ENCODE peak calls at places on chromosomes 4 and X, in nine cellular contexts. One of them, this sample, is unnamed.

GRCh38 chr4:113882668-113883067 is 96.8 kb downstream of the ARSJ start:
- DNase-seq in coronary artery: no peak
- DNase-seq in H54: no peak
- DNase-seq in kidney tubule cell: no peak
- DNase-seq in stimulated activated CD8-positive, alpha-beta memory T cell treated with anti-CD3 and anti-CD28 coated beads, Interleukin-4, amount 100 ng/mL, for 48 hours: no peak
- DNase-seq in head of caudate nucleus: no peak
- DNase-seq in C1 segment of cervical spinal cord: no peak
- DNase-seq in AG20443: no peak
- DNase-seq in activated T-cell treated with anti-CD3 and anti-CD28 coated beads, Interleukin-2, amount 50 U/mL, for 72 hours: no peak
- DNase-seq in this sample: no peak

GRCh38 chr4:17561195-17561909 is 15.6 kb upstream of the LAP3 start:
- DNase-seq in coronary artery: peak
- DNase-seq in H54: no peak
- DNase-seq in kidney tubule cell: peak
- DNase-seq in stimulated activated CD8-positive, alpha-beta memory T cell treated with anti-CD3 and anti-CD28 coated beads, Interleukin-4, amount 100 ng/mL, for 48 hours: no peak
- DNase-seq in head of caudate nucleus: no peak
- DNase-seq in C1 segment of cervical spinal cord: no peak
- DNase-seq in AG20443: peak
- DNase-seq in activated T-cell treated with anti-CD3 and anti-CD28 coated beads, Interleukin-2, amount 50 U/mL, for 72 hours: no peak
- DNase-seq in this sample: no peak

GRCh38 chr4:5224340-5224739 is 173.1 kb downstream of the STK32B start:
- DNase-seq in coronary artery: no peak
- DNase-seq in H54: no peak
- DNase-seq in kidney tubule cell: peak
- DNase-seq in stimulated activated CD8-positive, alpha-beta memory T cell treated with anti-CD3 and anti-CD28 coated beads, Interleukin-4, amount 100 ng/mL, for 48 hours: no peak
- DNase-seq in head of caudate nucleus: no peak
- DNase-seq in C1 segment of cervical spinal cord: no peak
- DNase-seq in AG20443: no peak
- DNase-seq in activated T-cell treated with anti-CD3 and anti-CD28 coated beads, Interleukin-2, amount 50 U/mL, for 72 hours: no peak
- DNase-seq in this sample: no peak

GRCh38 chr4:55435136-55435535 is 39.4 kb downstream of the TMEM165 start:
- DNase-seq in coronary artery: no peak
- DNase-seq in H54: no peak
- DNase-seq in kidney tubule cell: peak
- DNase-seq in stimulated activated CD8-positive, alpha-beta memory T cell treated with anti-CD3 and anti-CD28 coated beads, Interleukin-4, amount 100 ng/mL, for 48 hours: peak
- DNase-seq in head of caudate nucleus: no peak
- DNase-seq in C1 segment of cervical spinal cord: no peak
- DNase-seq in AG20443: peak
- DNase-seq in activated T-cell treated with anti-CD3 and anti-CD28 coated beads, Interleukin-2, amount 50 U/mL, for 72 hours: peak
- DNase-seq in this sample: no peak

GRCh38 chr4:2125831-2126230 is 66.7 kb downstream of the NAT8L start:
- DNase-seq in coronary artery: no peak
- DNase-seq in H54: no peak
- DNase-seq in kidney tubule cell: no peak
- DNase-seq in stimulated activated CD8-positive, alpha-beta memory T cell treated with anti-CD3 and anti-CD28 coated beads, Interleukin-4, amount 100 ng/mL, for 48 hours: no peak
- DNase-seq in head of caudate nucleus: no peak
- DNase-seq in C1 segment of cervical spinal cord: no peak
- DNase-seq in AG20443: no peak
- DNase-seq in activated T-cell treated with anti-CD3 and anti-CD28 coated beads, Interleukin-2, amount 50 U/mL, for 72 hours: no peak
- DNase-seq in this sample: no peak

GRCh38 chr4:53315300-53315699 is 50.6 kb downstream of the SCFD2 start:
- DNase-seq in coronary artery: no peak
- DNase-seq in H54: no peak
- DNase-seq in kidney tubule cell: no peak
- DNase-seq in stimulated activated CD8-positive, alpha-beta memory T cell treated with anti-CD3 and anti-CD28 coated beads, Interleukin-4, amount 100 ng/mL, for 48 hours: no peak
- DNase-seq in head of caudate nucleus: no peak
- DNase-seq in C1 segment of cervical spinal cord: no peak
- DNase-seq in AG20443: no peak
- DNase-seq in activated T-cell treated with anti-CD3 and anti-CD28 coated beads, Interleukin-2, amount 50 U/mL, for 72 hours: no peak
- DNase-seq in this sample: no peak

GRCh38 chrX:72394518-72395163 is 88.9 kb upstream of the CITED1 start:
- DNase-seq in coronary artery: peak
- DNase-seq in H54: no peak
- DNase-seq in kidney tubule cell: no peak
- DNase-seq in stimulated activated CD8-positive, alpha-beta memory T cell treated with anti-CD3 and anti-CD28 coated beads, Interleukin-4, amount 100 ng/mL, for 48 hours: no peak
- DNase-seq in head of caudate nucleus: peak
- DNase-seq in C1 segment of cervical spinal cord: no peak
- DNase-seq in AG20443: peak
- DNase-seq in activated T-cell treated with anti-CD3 and anti-CD28 coated beads, Interleukin-2, amount 50 U/mL, for 72 hours: no peak
- DNase-seq in this sample: no peak

GRCh38 chr4:157128395-157128794 is 52.4 kb downstream of the GLRB start:
- DNase-seq in coronary artery: no peak
- DNase-seq in H54: no peak
- DNase-seq in kidney tubule cell: peak
- DNase-seq in stimulated activated CD8-positive, alpha-beta memory T cell treated with anti-CD3 and anti-CD28 coated beads, Interleukin-4, amount 100 ng/mL, for 48 hours: no peak
- DNase-seq in head of caudate nucleus: peak
- DNase-seq in C1 segment of cervical spinal cord: no peak
- DNase-seq in AG20443: peak
- DNase-seq in activated T-cell treated with anti-CD3 and anti-CD28 coated beads, Interleukin-2, amount 50 U/mL, for 72 hours: no peak
- DNase-seq in this sample: peak

GRCh38 chr4:88169298-88169697 is 10.9 kb upstream of the ABCG2 start:
- DNase-seq in coronary artery: no peak
- DNase-seq in H54: no peak
- DNase-seq in kidney tubule cell: no peak
- DNase-seq in stimulated activated CD8-positive, alpha-beta memory T cell treated with anti-CD3 and anti-CD28 coated beads, Interleukin-4, amount 100 ng/mL, for 48 hours: no peak
- DNase-seq in head of caudate nucleus: no peak
- DNase-seq in C1 segment of cervical spinal cord: no peak
- DNase-seq in AG20443: no peak
- DNase-seq in activated T-cell treated with anti-CD3 and anti-CD28 coated beads, Interleukin-2, amount 50 U/mL, for 72 hours: no peak
- DNase-seq in this sample: no peak

GRCh38 chr4:84578540-84579409 is 4.2 kb upstream of the CDS1 start:
- DNase-seq in coronary artery: no peak
- DNase-seq in H54: no peak
- DNase-seq in kidney tubule cell: peak
- DNase-seq in stimulated activated CD8-positive, alpha-beta memory T cell treated with anti-CD3 and anti-CD28 coated beads, Interleukin-4, amount 100 ng/mL, for 48 hours: no peak
- DNase-seq in head of caudate nucleus: peak
- DNase-seq in C1 segment of cervical spinal cord: no peak
- DNase-seq in AG20443: peak
- DNase-seq in activated T-cell treated with anti-CD3 and anti-CD28 coated beads, Interleukin-2, amount 50 U/mL, for 72 hours: peak
- DNase-seq in this sample: peak

GRCh38 chr4:112813790-112814189 is 176.8 kb downstream of the LARP7 start:
- DNase-seq in coronary artery: no peak
- DNase-seq in H54: no peak
- DNase-seq in kidney tubule cell: peak
- DNase-seq in stimulated activated CD8-positive, alpha-beta memory T cell treated with anti-CD3 and anti-CD28 coated beads, Interleukin-4, amount 100 ng/mL, for 48 hours: no peak
- DNase-seq in head of caudate nucleus: no peak
- DNase-seq in C1 segment of cervical spinal cord: no peak
- DNase-seq in AG20443: peak
- DNase-seq in activated T-cell treated with anti-CD3 and anti-CD28 coated beads, Interleukin-2, amount 50 U/mL, for 72 hours: peak
- DNase-seq in this sample: no peak

GRCh38 chr4:41746025-41746439 is 2.5 kb downstream of the PHOX2B start:
- DNase-seq in coronary artery: no peak
- DNase-seq in H54: no peak
- DNase-seq in kidney tubule cell: no peak
- DNase-seq in stimulated activated CD8-positive, alpha-beta memory T cell treated with anti-CD3 and anti-CD28 coated beads, Interleukin-4, amount 100 ng/mL, for 48 hours: no peak
- DNase-seq in head of caudate nucleus: no peak
- DNase-seq in C1 segment of cervical spinal cord: no peak
- DNase-seq in AG20443: no peak
- DNase-seq in activated T-cell treated with anti-CD3 and anti-CD28 coated beads, Interleukin-2, amount 50 U/mL, for 72 hours: no peak
- DNase-seq in this sample: no peak

GRCh38 chr4:151152033-151152432 is 52.6 kb downstream of the RPS3A start:
- DNase-seq in coronary artery: no peak
- DNase-seq in H54: no peak
- DNase-seq in kidney tubule cell: no peak
- DNase-seq in stimulated activated CD8-positive, alpha-beta memory T cell treated with anti-CD3 and anti-CD28 coated beads, Interleukin-4, amount 100 ng/mL, for 48 hours: no peak
- DNase-seq in head of caudate nucleus: no peak
- DNase-seq in C1 segment of cervical spinal cord: no peak
- DNase-seq in AG20443: no peak
- DNase-seq in activated T-cell treated with anti-CD3 and anti-CD28 coated beads, Interleukin-2, amount 50 U/mL, for 72 hours: no peak
- DNase-seq in this sample: no peak

GRCh38 chr4:30776921-30777415 is 56.8 kb downstream of the PCDH7 start:
- DNase-seq in coronary artery: no peak
- DNase-seq in H54: no peak
- DNase-seq in kidney tubule cell: no peak
- DNase-seq in stimulated activated CD8-positive, alpha-beta memory T cell treated with anti-CD3 and anti-CD28 coated beads, Interleukin-4, amount 100 ng/mL, for 48 hours: no peak
- DNase-seq in head of caudate nucleus: no peak
- DNase-seq in C1 segment of cervical spinal cord: no peak
- DNase-seq in AG20443: no peak
- DNase-seq in activated T-cell treated with anti-CD3 and anti-CD28 coated beads, Interleukin-2, amount 50 U/mL, for 72 hours: no peak
- DNase-seq in this sample: no peak

GRCh38 chr4:125750827-125751466 is 436.2 kb downstream of the FAT4 start:
- DNase-seq in coronary artery: no peak
- DNase-seq in H54: no peak
- DNase-seq in kidney tubule cell: peak
- DNase-seq in stimulated activated CD8-positive, alpha-beta memory T cell treated with anti-CD3 and anti-CD28 coated beads, Interleukin-4, amount 100 ng/mL, for 48 hours: no peak
- DNase-seq in head of caudate nucleus: peak
- DNase-seq in C1 segment of cervical spinal cord: no peak
- DNase-seq in AG20443: peak
- DNase-seq in activated T-cell treated with anti-CD3 and anti-CD28 coated beads, Interleukin-2, amount 50 U/mL, for 72 hours: no peak
- DNase-seq in this sample: no peak

GRCh38 chrX:49276671-49277519 is 7.3 kb downstream of the PPP1R3F start:
- DNase-seq in coronary artery: peak
- DNase-seq in H54: no peak
- DNase-seq in kidney tubule cell: no peak
- DNase-seq in stimulated activated CD8-positive, alpha-beta memory T cell treated with anti-CD3 and anti-CD28 coated beads, Interleukin-4, amount 100 ng/mL, for 48 hours: peak
- DNase-seq in head of caudate nucleus: no peak
- DNase-seq in C1 segment of cervical spinal cord: no peak
- DNase-seq in AG20443: no peak
- DNase-seq in activated T-cell treated with anti-CD3 and anti-CD28 coated beads, Interleukin-2, amount 50 U/mL, for 72 hours: peak
- DNase-seq in this sample: no peak

GRCh38 chrX:135974279-135974856 is 580 bp upstream of the MMGT1 start:
- DNase-seq in coronary artery: peak
- DNase-seq in H54: peak
- DNase-seq in kidney tubule cell: peak
- DNase-seq in stimulated activated CD8-positive, alpha-beta memory T cell treated with anti-CD3 and anti-CD28 coated beads, Interleukin-4, amount 100 ng/mL, for 48 hours: peak
- DNase-seq in head of caudate nucleus: peak
- DNase-seq in C1 segment of cervical spinal cord: no peak
- DNase-seq in AG20443: no peak
- DNase-seq in activated T-cell treated with anti-CD3 and anti-CD28 coated beads, Interleukin-2, amount 50 U/mL, for 72 hours: peak
- DNase-seq in this sample: no peak

GRCh38 chr4:82801910-82802521 is 3.4 kb upstream of the SCD5 start:
- DNase-seq in coronary artery: no peak
- DNase-seq in H54: no peak
- DNase-seq in kidney tubule cell: peak
- DNase-seq in stimulated activated CD8-positive, alpha-beta memory T cell treated with anti-CD3 and anti-CD28 coated beads, Interleukin-4, amount 100 ng/mL, for 48 hours: no peak
- DNase-seq in head of caudate nucleus: no peak
- DNase-seq in C1 segment of cervical spinal cord: no peak
- DNase-seq in AG20443: no peak
- DNase-seq in activated T-cell treated with anti-CD3 and anti-CD28 coated beads, Interleukin-2, amount 50 U/mL, for 72 hours: no peak
- DNase-seq in this sample: no peak

GRCh38 chr4:4461850-4462249 is 74.9 kb downstream of the NSG1 start:
- DNase-seq in coronary artery: no peak
- DNase-seq in H54: no peak
- DNase-seq in kidney tubule cell: no peak
- DNase-seq in stimulated activated CD8-positive, alpha-beta memory T cell treated with anti-CD3 and anti-CD28 coated beads, Interleukin-4, amount 100 ng/mL, for 48 hours: peak
- DNase-seq in head of caudate nucleus: no peak
- DNase-seq in C1 segment of cervical spinal cord: no peak
- DNase-seq in AG20443: no peak
- DNase-seq in activated T-cell treated with anti-CD3 and anti-CD28 coated beads, Interleukin-2, amount 50 U/mL, for 72 hours: no peak
- DNase-seq in this sample: no peak

GRCh38 chr4:164874791-164875190 is 2.2 kb upstream of the APELA start:
- DNase-seq in coronary artery: no peak
- DNase-seq in H54: no peak
- DNase-seq in kidney tubule cell: peak
- DNase-seq in stimulated activated CD8-positive, alpha-beta memory T cell treated with anti-CD3 and anti-CD28 coated beads, Interleukin-4, amount 100 ng/mL, for 48 hours: no peak
- DNase-seq in head of caudate nucleus: no peak
- DNase-seq in C1 segment of cervical spinal cord: no peak
- DNase-seq in AG20443: no peak
- DNase-seq in activated T-cell treated with anti-CD3 and anti-CD28 coated beads, Interleukin-2, amount 50 U/mL, for 72 hours: no peak
- DNase-seq in this sample: no peak

GRCh38 chr4:68375667-68376559 is 26.0 kb upstream of the YTHDC1 start:
- DNase-seq in coronary artery: no peak
- DNase-seq in H54: peak
- DNase-seq in kidney tubule cell: peak
- DNase-seq in stimulated activated CD8-positive, alpha-beta memory T cell treated with anti-CD3 and anti-CD28 coated beads, Interleukin-4, amount 100 ng/mL, for 48 hours: peak
- DNase-seq in head of caudate nucleus: peak
- DNase-seq in C1 segment of cervical spinal cord: no peak
- DNase-seq in AG20443: peak
- DNase-seq in activated T-cell treated with anti-CD3 and anti-CD28 coated beads, Interleukin-2, amount 50 U/mL, for 72 hours: peak
- DNase-seq in this sample: peak

GRCh38 chrX:153469811-153470410 is 465 bp downstream of the HAUS7 start:
- DNase-seq in coronary artery: no peak
- DNase-seq in H54: peak
- DNase-seq in kidney tubule cell: peak
- DNase-seq in stimulated activated CD8-positive, alpha-beta memory T cell treated with anti-CD3 and anti-CD28 coated beads, Interleukin-4, amount 100 ng/mL, for 48 hours: peak
- DNase-seq in head of caudate nucleus: no peak
- DNase-seq in C1 segment of cervical spinal cord: no peak
- DNase-seq in AG20443: peak
- DNase-seq in activated T-cell treated with anti-CD3 and anti-CD28 coated beads, Interleukin-2, amount 50 U/mL, for 72 hours: peak
- DNase-seq in this sample: peak

GRCh38 chr4:123674752-123675151 is 278.2 kb downstream of the SPRY1 start:
- DNase-seq in coronary artery: no peak
- DNase-seq in H54: no peak
- DNase-seq in kidney tubule cell: no peak
- DNase-seq in stimulated activated CD8-positive, alpha-beta memory T cell treated with anti-CD3 and anti-CD28 coated beads, Interleukin-4, amount 100 ng/mL, for 48 hours: no peak
- DNase-seq in head of caudate nucleus: no peak
- DNase-seq in C1 segment of cervical spinal cord: no peak
- DNase-seq in AG20443: no peak
- DNase-seq in activated T-cell treated with anti-CD3 and anti-CD28 coated beads, Interleukin-2, amount 50 U/mL, for 72 hours: no peak
- DNase-seq in this sample: no peak